ENCODE peak calls at places on chromosomes 11 and 22, in nine cellular contexts. R is stomach, S is right lobe of liver, M is testis, X is mucosa of descending colon, Q is colonic mucosa, D is kidney, B is prostate gland, O is AG09309. U is an unnamed sample.

GRCh38 chr11:73334244-73335203 is 26.4 kb downstream of the ARHGEF17 start:
- DNase-seq in R (peak; percentile 65), S (peak; percentile 70), M (peak; percentile 88), X (peak; percentile 53), Q (peak; percentile 63), D (peak; percentile 95), B (no peak), O (no peak), U (no peak)

GRCh38 chr11:47433991-47434786 is 8.0 kb upstream of the PSMC3 start:
- DNase-seq in R (no peak), S (peak; percentile 84), M (peak; percentile 71), X (no peak), Q (no peak), D (no peak), B (peak; percentile 28), O (peak; percentile 73), U (no peak)

GRCh38 chr11:75554258-75555022 is 7.6 kb upstream of the SERPINH1 start:
- DNase-seq in R (peak; percentile 67), S (peak; percentile 66), M (peak; percentile 88), X (peak; percentile 71), Q (peak; percentile 72), D (peak; percentile 98), B (peak; percentile 19), O (peak; percentile 99), U (peak; percentile 100)

GRCh38 chr22:23838686-23839468 is at the start of gene DERL3:
- DNase-seq in R (peak; percentile 99), S (peak; percentile 98), M (peak; percentile 97), X (peak; percentile 100), Q (peak; percentile 100), D (peak; percentile 99), B (peak; percentile 94), O (peak; percentile 56), U (peak; percentile 86)

GRCh38 chr11:80297808-80298460 is 857.1 kb upstream of the TENM4 start:
- DNase-seq in R (no peak), S (no peak), M (no peak), X (no peak), Q (no peak), D (no peak), B (no peak), O (no peak), U (no peak)

GRCh38 chr11:106990322-106990721 is 28.0 kb downstream of the GUCY1A2 start:
- DNase-seq in R (no peak), S (no peak), M (no peak), X (no peak), Q (no peak), D (peak; percentile 66), B (no peak), O (no peak), U (no peak)

GRCh38 chr22:46638601-46639431 is 18.6 kb downstream of the GRAMD4 start:
- DNase-seq in R (peak; percentile 65), S (peak; percentile 94), M (no peak), X (no peak), Q (no peak), D (no peak), B (no peak), O (no peak), U (no peak)

GRCh38 chr11:63670738-63671321 is 346 bp downstream of the ATL3 start:
- DNase-seq in R (peak; percentile 72), S (peak; percentile 74), M (peak; percentile 62), X (peak; percentile 79), Q (peak; percentile 78), D (no peak), B (peak; percentile 54), O (no peak), U (no peak)

GRCh38 chr11:46237248-46238077 is 40.0 kb upstream of the CREB3L1 start:
- DNase-seq in R (peak; percentile 42), S (peak; percentile 68), M (peak; percentile 62), X (no peak), Q (peak; percentile 62), D (peak; percentile 86), B (peak; percentile 17), O (peak; percentile 52), U (peak; percentile 93)

GRCh38 chr11:18100926-18101656 is 4.8 kb downstream of the SAAL1 start:
- DNase-seq in R (no peak), S (no peak), M (no peak), X (no peak), Q (no peak), D (no peak), B (no peak), O (no peak), U (no peak)

GRCh38 chr11:33329705-33330329 is 72.6 kb downstream of the HIPK3 start:
- DNase-seq in R (peak; percentile 55), S (no peak), M (peak; percentile 53), X (peak; percentile 62), Q (peak; percentile 53), D (no peak), B (peak; percentile 45), O (peak; percentile 34), U (peak; percentile 31)

GRCh38 chr11:11668781-11669180 is 47.0 kb upstream of the GALNT18 start:
- DNase-seq in R (no peak), S (no peak), M (no peak), X (no peak), Q (no peak), D (no peak), B (no peak), O (no peak), U (no peak)
- H3K4me3 ChIP-seq in R (no peak overlapping the region), S (no peak overlapping the region), M (no peak overlapping the region), X (no peak overlapping the region), Q (no peak overlapping the region), D (no peak overlapping the region), B (no peak overlapping the region), O (no peak overlapping the region), U (no peak overlapping the region)

DNA sequence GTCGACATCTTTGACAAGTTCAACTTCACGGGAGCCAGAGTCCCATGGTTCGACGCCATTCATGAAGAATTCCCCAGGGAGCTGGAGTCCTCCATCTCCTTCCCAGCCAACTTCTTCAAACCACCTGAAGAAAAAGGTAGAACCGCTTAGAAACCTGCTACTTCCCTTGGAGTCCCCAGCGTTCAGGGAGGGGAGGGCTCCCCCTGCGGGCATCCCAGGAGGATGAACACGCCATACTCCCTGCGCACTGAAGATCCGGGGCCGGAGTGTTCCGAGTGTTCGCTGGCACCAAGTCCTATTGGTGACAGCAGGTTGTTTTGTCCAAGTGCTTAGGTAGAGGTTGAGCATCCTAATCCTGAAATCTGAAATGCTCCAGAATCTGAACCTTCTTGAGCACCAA is 51.7 kb upstream of the PRODH start:
- DNase-seq in R (no peak), S (no peak), M (peak; percentile 11), X (peak; percentile 34), Q (peak; percentile 31), D (no peak), B (no peak), O (no peak), U (no peak)
- TF ChIP-seq CTCF in R (no peak), S (peak; percentile 40), M (no peak), X (no peak), Q (no peak), D (no peak), B (no peak), O (peak; percentile 54), U (peak; percentile 62)

DNA sequence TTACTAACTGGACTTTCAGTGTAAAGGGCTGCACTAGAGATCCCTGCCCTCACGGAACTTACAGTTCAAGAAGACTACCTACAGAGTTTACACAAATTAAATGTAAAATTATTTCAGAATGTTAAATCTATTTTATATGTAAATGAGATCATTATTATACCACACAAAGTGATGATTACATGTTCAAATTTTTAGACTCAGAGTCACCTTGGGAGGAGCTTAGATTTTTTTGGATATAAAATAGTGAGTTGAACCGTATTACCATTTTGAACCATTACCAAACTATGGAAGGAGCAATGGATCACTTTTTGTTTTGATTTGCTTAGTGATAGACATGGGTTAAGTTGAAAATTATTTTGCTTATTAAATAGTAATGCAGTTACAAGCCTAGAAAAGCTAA is 1.6 kb downstream of the IPO7 start:
- DNase-seq in R (no peak), S (no peak), M (no peak), X (no peak), Q (no peak), D (no peak), B (no peak), O (no peak), U (no peak)
- H3K4me3 ChIP-seq in R (no peak overlapping the region), S (peak overlapping the region; percentile 96), M (no peak overlapping the region), X (no peak overlapping the region), Q (no peak overlapping the region), D (peak overlapping the region; percentile 92), B (no peak overlapping the region), O (peak overlapping the region; percentile 95), U (peak overlapping the region; percentile 95)

DNA sequence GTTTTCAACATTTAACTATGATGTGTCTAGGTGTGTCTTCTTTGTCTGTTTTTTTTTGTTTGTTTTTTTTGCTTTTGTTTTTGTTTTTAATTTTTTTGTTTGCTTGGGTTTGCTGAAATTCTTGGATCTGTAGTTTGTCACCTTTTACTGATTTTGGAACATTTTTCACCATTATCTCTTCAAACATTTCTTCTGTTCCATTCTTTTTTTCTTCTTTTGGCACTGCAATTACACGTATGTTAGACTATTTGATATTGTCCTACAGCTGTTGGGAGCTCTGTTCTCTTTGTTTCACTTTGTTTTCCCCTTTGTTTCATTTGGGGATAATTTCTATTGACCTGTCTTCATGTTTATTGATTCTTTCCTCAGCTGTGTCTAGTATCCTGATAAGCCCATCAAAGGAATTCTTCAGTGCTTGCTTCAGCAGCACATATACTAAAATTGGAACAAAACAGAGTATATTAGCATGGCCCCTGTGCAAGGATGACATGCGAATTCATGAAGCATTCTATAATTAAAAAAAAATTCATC is 60.8 kb downstream of the KREMEN1 start:
- DNase-seq in R (no peak), S (no peak), M (no peak), X (no peak), Q (no peak), D (no peak), B (no peak), O (no peak), U (no peak)
- TF ChIP-seq CTCF in R (no peak), S (no peak), M (no peak), X (no peak), Q (no peak), D (no peak), B (no peak), O (no peak), U (no peak)

GRCh38 chr11:61756147-61756451 is 3.7 kb downstream of the MYRF start:
- DNase-seq in R (no peak), S (no peak), M (no peak), X (no peak), Q (no peak), D (no peak), B (no peak), O (no peak), U (no peak)
- H3K4me3 ChIP-seq in R (no peak overlapping the region), S (peak overlapping the region; percentile 51), M (no peak overlapping the region), X (no peak overlapping the region), Q (no peak overlapping the region), D (no peak overlapping the region), B (no peak overlapping the region), O (no peak overlapping the region), U (no peak overlapping the region)

U was measured in HFF-Myc.